ENCODE peak calls at places on chromosomes 12 and 14, in seven cellular contexts. M, K, A, L, B, G and V are unnamed samples.

GRCh38 chr12:103901518-103902173 is 28.6 kb upstream of the HSP90B1 start:
- DNase-seq in M (no peak), K (no peak), A (no peak), L (no peak), B (no peak), G (no peak), V (no peak)

GRCh38 chr12:21065845-21066244 is 65.1 kb upstream of the SLCO1B1 start:
- DNase-seq in M (no peak), K (no peak), A (no peak), L (no peak), B (peak), G (peak), V (no peak)

GRCh38 chr14:103847954-103848719 is 762 bp upstream of the PPP1R13B start:
- DNase-seq in M (no peak), K (no peak), A (peak), L (no peak), B (peak), G (no peak), V (no peak)

GRCh38 chr14:69299286-69300035 is 39.5 kb downstream of the GALNT16 start:
- DNase-seq in M (no peak), K (no peak), A (peak), L (no peak), B (peak), G (no peak), V (no peak)

GRCh38 chr14:51004352-51004800 is 60.1 kb upstream of the PYGL start:
- DNase-seq in M (no peak), K (no peak), A (no peak), L (no peak), B (no peak), G (no peak), V (no peak)

GRCh38 chr12:46187023-46187422 is 81.8 kb downstream of the SLC38A1 start:
- DNase-seq in M (no peak), K (no peak), A (no peak), L (no peak), B (no peak), G (no peak), V (no peak)

GRCh38 chr12:80625901-80626300 is 81.5 kb upstream of the MYF6 start:
- DNase-seq in M (no peak), K (no peak), A (no peak), L (no peak), B (no peak), G (no peak), V (no peak)

GRCh38 chr12:75556306-75556899 is 45.0 kb upstream of the KRR1 start:
- DNase-seq in M (no peak), K (no peak), A (no peak), L (no peak), B (no peak), G (no peak), V (no peak)

GRCh38 chr12:115916910-115917668 is 360.4 kb downstream of the MED13L start:
- DNase-seq in M (peak), K (peak), A (peak), L (peak), B (peak), G (peak), V (peak)

GRCh38 chr14:100416921-100417451 is 93.8 kb downstream of the SLC25A47 start:
- DNase-seq in M (no peak), K (no peak), A (peak), L (no peak), B (no peak), G (no peak), V (peak)

GRCh38 chr14:61218765-61219164 is 62.4 kb downstream of the TMEM30B start:
- DNase-seq in M (no peak), K (no peak), A (no peak), L (no peak), B (no peak), G (no peak), V (no peak)

GRCh38 chr12:78062781-78063180 is 232.1 kb downstream of the NAV3 start:
- DNase-seq in M (peak), K (no peak), A (no peak), L (no peak), B (no peak), G (no peak), V (no peak)

GRCh38 chr14:92542766-92543554 is 29.4 kb downstream of the RIN3 start:
- DNase-seq in M (no peak), K (no peak), A (no peak), L (no peak), B (no peak), G (no peak), V (no peak)

GRCh38 chr14:34711808-34712712 is 2.3 kb downstream of the CFL2 start:
- DNase-seq in M (no peak), K (no peak), A (no peak), L (no peak), B (no peak), G (no peak), V (no peak)

GRCh38 chr12:48219635-48220034 is 16.5 kb upstream of the OR10AD1 start:
- DNase-seq in M (no peak), K (no peak), A (no peak), L (no peak), B (no peak), G (no peak), V (no peak)

GRCh38 chr14:67413806-67414769 is 2.1 kb upstream of the PLEK2 start:
- DNase-seq in M (no peak), K (no peak), A (peak), L (no peak), B (no peak), G (peak), V (peak)

GRCh38 chr14:33901429-33902155 is 49.3 kb downstream of the EGLN3 start:
- DNase-seq in M (no peak), K (no peak), A (no peak), L (no peak), B (no peak), G (no peak), V (no peak)

GRCh38 chr12:65673732-65674131 is 150.6 kb upstream of the HMGA2 start:
- DNase-seq in M (no peak), K (no peak), A (no peak), L (no peak), B (no peak), G (no peak), V (no peak)

GRCh38 chr14:20623798-20624197 is 17.7 kb downstream of the OR6S1 start:
- DNase-seq in M (no peak), K (no peak), A (no peak), L (no peak), B (no peak), G (no peak), V (no peak)

GRCh38 chr12:65823481-65824313 is 586 bp upstream of the HMGA2 start:
- DNase-seq in M (peak), K (no peak), A (peak), L (peak), B (peak), G (peak), V (peak)

GRCh38 chr14:22047105-22047504 is 373.5 kb upstream of the OR4E1 start:
- DNase-seq in M (no peak), K (no peak), A (no peak), L (peak), B (peak), G (no peak), V (peak)

GRCh38 chr14:77794357-77794756 is 5.6 kb upstream of the ADCK1 start:
- DNase-seq in M (no peak), K (no peak), A (no peak), L (no peak), B (no peak), G (no peak), V (no peak)

GRCh38 chr14:102988054-102988453 is 65.6 kb downstream of the AMN start:
- DNase-seq in M (no peak), K (no peak), A (no peak), L (no peak), B (no peak), G (no peak), V (no peak)

GRCh38 chr14:59342516-59343484 is 122.4 kb downstream of the GPR135 start:
- DNase-seq in M (no peak), K (no peak), A (no peak), L (no peak), B (no peak), G (peak), V (no peak)

GRCh38 chr12:25883026-25883928 is 75.2 kb upstream of the RASSF8 start:
- DNase-seq in M (no peak), K (no peak), A (no peak), L (no peak), B (no peak), G (no peak), V (no peak)

GRCh38 chr14:50531595-50532501 is 521 bp downstream of the MAP4K5 start:
- DNase-seq in M (peak), K (no peak), A (peak), L (peak), B (peak), G (no peak), V (peak)

GRCh38 chr12:27277846-27278260 is 33.8 kb downstream of the STK38L start:
- DNase-seq in M (no peak), K (no peak), A (no peak), L (no peak), B (no peak), G (peak), V (peak)

GRCh38 chr12:30019386-30020140 is 235.8 kb upstream of the TMTC1 start:
- DNase-seq in M (no peak), K (no peak), A (no peak), L (no peak), B (no peak), G (no peak), V (no peak)

GRCh38 chr12:94644141-94644575 is 6.2 kb downstream of the TMCC3 start:
- DNase-seq in M (no peak), K (no peak), A (no peak), L (no peak), B (no peak), G (no peak), V (peak)

GRCh38 chr12:64609543-64610091 is 678 bp upstream of the RASSF3 start:
- DNase-seq in M (no peak), K (no peak), A (no peak), L (peak), B (peak), G (no peak), V (peak)

GRCh38 chr12:17971850-17972249 is 118.1 kb downstream of the RERGL start:
- DNase-seq in M (no peak), K (no peak), A (no peak), L (no peak), B (no peak), G (no peak), V (no peak)

GRCh38 chr12:103647267-103647666 is 60.2 kb downstream of the STAB2 start:
- DNase-seq in M (no peak), K (no peak), A (no peak), L (no peak), B (no peak), G (no peak), V (peak)

GRCh38 chr12:76340680-76341435 is 7.4 kb downstream of the BBS10 start:
- DNase-seq in M (no peak), K (no peak), A (no peak), L (no peak), B (no peak), G (no peak), V (no peak)

GRCh38 chr12:93913845-93914244 is 234.5 kb upstream of the PLXNC1 start:
- DNase-seq in M (no peak), K (no peak), A (no peak), L (no peak), B (no peak), G (no peak), V (no peak)

GRCh38 chr12:120684523-120684932 is 2.4 kb upstream of the MLEC start:
- DNase-seq in M (no peak), K (peak), A (no peak), L (no peak), B (no peak), G (no peak), V (no peak)

GRCh38 chr14:30610719-30611388 is 11.3 kb upstream of the SCFD1 start:
- DNase-seq in M (peak), K (peak), A (no peak), L (no peak), B (no peak), G (peak), V (peak)

GRCh38 chr12:24404086-24404815 is 454.8 kb upstream of the SOX5 start:
- DNase-seq in M (no peak), K (no peak), A (no peak), L (no peak), B (no peak), G (no peak), V (no peak)

GRCh38 chr12:24411948-24412347 is 462.5 kb upstream of the SOX5 start:
- DNase-seq in M (no peak), K (no peak), A (no peak), L (no peak), B (no peak), G (no peak), V (no peak)

GRCh38 chr12:24409868-24410267 is 460.4 kb upstream of the SOX5 start:
- DNase-seq in M (no peak), K (no peak), A (no peak), L (no peak), B (no peak), G (no peak), V (no peak)

GRCh38 chr12:24407884-24408283 is 458.4 kb upstream of the SOX5 start:
- DNase-seq in M (no peak), K (no peak), A (no peak), L (no peak), B (no peak), G (no peak), V (no peak)

DNA sequence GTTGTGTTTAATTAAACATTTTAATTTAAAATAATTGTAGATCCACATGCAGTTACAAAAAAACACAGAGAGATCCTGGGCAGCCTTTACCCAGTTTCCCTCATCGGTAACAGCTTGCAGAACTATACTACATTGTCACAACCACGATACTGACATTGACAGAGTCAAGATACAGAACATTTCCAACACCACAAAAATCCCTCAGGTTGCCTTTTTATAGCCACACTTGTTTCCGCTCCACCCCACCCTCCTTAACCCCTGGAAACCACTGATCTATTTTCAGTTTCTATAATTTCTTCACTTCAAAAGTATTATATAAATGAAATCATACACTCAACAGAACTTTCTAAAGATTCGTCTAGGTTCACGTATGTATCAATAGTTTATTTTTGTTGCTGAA is 458.8 kb upstream of the SOX5 start:
- DNase-seq in M (no peak), K (no peak), A (no peak), L (no peak), B (no peak), G (no peak), V (no peak)
- H3K27ac ChIP-seq in M (no peak), K (no peak), A (no peak), L (no peak), B (no peak), G (no peak), V (no peak)

DNA sequence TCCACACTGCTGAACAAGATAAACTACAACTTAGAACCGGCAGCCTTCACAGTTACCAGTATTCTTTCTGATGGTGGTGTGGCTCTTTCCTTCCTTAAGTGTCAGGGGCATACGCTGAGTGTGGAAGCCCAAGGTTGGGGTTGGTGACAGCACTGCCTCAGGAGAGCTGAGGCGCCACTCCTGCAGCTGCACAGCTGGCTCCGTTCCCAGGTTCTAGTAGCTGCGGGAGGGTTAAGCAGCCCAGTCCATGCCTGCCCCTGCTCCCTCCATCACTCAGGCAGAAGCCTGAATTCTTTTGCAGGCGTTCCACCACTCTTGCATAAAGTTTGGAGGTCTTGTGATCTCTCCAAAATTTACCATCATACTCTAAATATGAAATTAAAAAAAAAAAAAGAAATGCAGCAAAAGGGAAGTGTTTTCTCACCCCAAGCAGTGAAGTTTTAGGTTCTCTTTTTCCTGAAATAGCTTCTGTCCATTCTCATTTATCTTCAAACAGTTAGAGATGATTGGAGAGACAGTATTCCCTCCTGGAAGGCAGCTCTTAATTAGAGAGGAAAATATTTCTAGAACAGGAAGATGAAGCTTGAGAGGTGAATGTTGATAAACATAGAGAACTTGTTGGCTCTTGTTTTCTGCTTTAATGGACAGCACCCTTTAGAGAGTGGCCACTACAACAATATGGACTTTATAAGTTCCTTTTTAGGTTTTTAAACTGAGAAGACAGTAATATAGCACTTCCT is 136.1 kb downstream of the FGD4 start:
- DNase-seq in M (peak), K (no peak), A (peak), L (no peak), B (peak), G (no peak), V (peak)
- H3K27ac ChIP-seq in M (peak), K (peak), A (peak), L (no peak), B (no peak), G (no peak), V (peak)

GRCh38 chr12:98908866-98909265 is 263.8 kb downstream of the APAF1 start:
- DNase-seq in M (no peak), K (no peak), A (no peak), L (no peak), B (no peak), G (no peak), V (no peak)

GRCh38 chr12:98909749-98910148 is 264.7 kb downstream of the APAF1 start:
- DNase-seq in M (no peak), K (no peak), A (no peak), L (peak), B (peak), G (no peak), V (no peak)

GRCh38 chr12:98901189-98901588 is 256.1 kb downstream of the APAF1 start:
- DNase-seq in M (no peak), K (no peak), A (no peak), L (no peak), B (peak), G (no peak), V (no peak)

GRCh38 chr12:98903875-98904274 is 258.8 kb downstream of the APAF1 start:
- DNase-seq in M (no peak), K (no peak), A (no peak), L (no peak), B (no peak), G (no peak), V (no peak)
- H3K27ac ChIP-seq in M (no peak), K (no peak), A (no peak), L (no peak), B (no peak), G (no peak), V (no peak)

DNA sequence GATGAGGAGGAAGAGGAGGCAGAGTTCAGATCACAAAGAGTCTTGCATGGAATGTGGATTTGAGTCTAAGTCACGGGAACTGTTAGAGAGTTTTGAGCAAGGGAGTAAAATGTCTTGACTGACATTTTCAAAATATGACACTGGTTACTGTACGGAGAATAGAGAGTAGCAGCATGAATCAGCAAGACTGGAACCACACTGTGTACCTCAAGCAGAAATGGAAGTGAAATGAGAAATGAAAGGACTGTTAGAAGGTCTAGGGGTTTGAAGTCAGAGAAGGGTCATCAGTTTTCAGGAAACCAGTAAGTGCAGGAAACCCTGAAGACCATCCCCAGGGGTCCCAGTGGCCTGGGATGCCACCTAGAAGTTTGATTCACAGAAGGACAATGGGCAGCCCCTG is 236.3 kb downstream of the GALC start:
- DNase-seq in M (no peak), K (no peak), A (no peak), L (no peak), B (no peak), G (no peak), V (no peak)
- H3K27ac ChIP-seq in M (no peak), K (no peak), A (no peak), L (no peak), B (no peak), G (no peak), V (no peak)

GRCh38 chr14:98237939-98238338 is 1034.1 kb downstream of the BCL11B start:
- DNase-seq in M (no peak), K (no peak), A (no peak), L (no peak), B (no peak), G (no peak), V (no peak)
- H3K27ac ChIP-seq in M (no peak), K (no peak), A (no peak), L (no peak), B (no peak), G (no peak), V (no peak)

DNA sequence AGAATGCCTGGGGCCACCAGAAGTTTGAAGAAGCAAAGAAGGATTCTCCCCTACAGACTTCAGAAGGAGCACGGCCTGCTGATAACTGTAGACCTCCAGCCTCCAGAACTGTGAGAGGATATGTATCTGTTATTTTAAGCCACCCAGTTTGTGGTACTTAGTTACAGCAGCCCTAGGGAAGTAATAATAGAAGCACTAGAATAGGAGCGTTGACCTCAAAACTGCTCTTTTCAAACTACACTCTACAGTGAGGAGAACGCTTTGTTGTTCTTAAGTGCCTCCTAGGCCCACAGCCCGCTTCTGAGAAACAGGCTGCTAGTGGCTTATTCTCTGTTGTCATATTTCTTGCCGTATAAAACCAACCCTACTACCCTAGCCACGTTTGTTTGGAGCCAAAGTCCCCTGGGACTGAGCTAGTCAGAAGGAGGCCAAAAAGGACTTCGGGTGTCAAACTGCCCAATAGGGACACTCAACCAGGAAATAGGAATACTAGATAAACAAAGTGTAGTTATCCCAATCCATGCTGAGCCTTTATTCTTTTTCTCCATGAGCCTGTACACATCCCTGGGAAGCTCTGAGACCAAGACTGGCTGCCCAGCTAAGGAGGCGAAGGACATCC is 38.5 kb upstream of the FRS2 start:
- DNase-seq in M (no peak), K (no peak), A (no peak), L (no peak), B (no peak), G (no peak), V (no peak)
- H3K27ac ChIP-seq in M (no peak), K (no peak), A (peak), L (no peak), B (no peak), G (no peak), V (no peak)

DNA sequence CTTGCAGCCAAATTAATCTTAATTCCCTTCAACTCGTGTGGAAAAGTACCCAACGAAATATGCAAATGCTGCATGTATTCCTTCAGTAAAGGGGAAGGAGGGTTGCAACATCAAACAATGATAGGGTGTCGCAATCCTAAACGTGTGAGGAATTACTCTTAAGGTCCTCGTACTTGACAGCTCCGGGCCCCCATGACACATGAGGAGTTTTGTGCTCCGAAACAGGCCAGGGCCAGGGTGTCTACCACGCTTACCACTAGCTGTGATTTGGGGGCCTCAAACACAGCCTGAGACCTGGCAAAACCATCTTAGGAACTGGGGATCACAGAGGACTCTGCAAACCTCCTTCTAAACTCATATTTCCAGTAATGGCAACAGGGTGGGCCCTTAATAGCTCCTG is 20.4 kb downstream of the FOS start:
- DNase-seq in M (no peak), K (peak), A (peak), L (no peak), B (no peak), G (no peak), V (peak)
- H3K27ac ChIP-seq in M (peak), K (peak), A (no peak), L (no peak), B (no peak), G (no peak), V (peak)